ENCODE peak calls at places on chromosomes 1 and 21, in ten cellular contexts. D, S, E, O, U, Z, A, B, Q and J are unnamed samples.

GRCh38 chr1:90413519-90413918 is 303.6 kb downstream of the BARHL2 start:
- DNase-seq in S (peak), O (no peak), U (no peak), Q (no peak), B (no peak), E (no peak), A (no peak), D (no peak), Z (no peak), J (no peak)

GRCh38 chr1:43438576-43439120 is 15.1 kb downstream of the HYI start:
- DNase-seq in S (no peak), A (peak), D (no peak), E (no peak), U (no peak), B (no peak), O (no peak), Q (peak), Z (no peak), J (no peak)

GRCh38 chr1:51907079-51907702 is 28.7 kb upstream of the NRDC start:
- DNase-seq in Z (no peak), S (no peak), O (no peak), U (no peak), Q (no peak), E (no peak), D (no peak), B (no peak), A (no peak), J (no peak)

GRCh38 chr1:28170036-28170596 is 6.4 kb downstream of the PTAFR start:
- DNase-seq in A (no peak), E (no peak), U (no peak), O (peak), Z (no peak), D (no peak), B (no peak), Q (no peak), S (no peak), J (no peak)

GRCh38 chr1:47797555-47797954 is 199.6 kb downstream of the TRABD2B start:
- DNase-seq in S (no peak), E (no peak), U (no peak), O (no peak), Z (no peak), A (no peak), D (no peak), Q (no peak), B (no peak), J (no peak)

GRCh38 chr1:1435094-1435903 is at the start of gene VWA1:
- DNase-seq in Q (peak), O (peak), D (no peak), U (peak), E (peak), Z (peak), S (peak), B (no peak), A (peak), J (peak)

GRCh38 chr1:192786617-192787016 is 22.2 kb upstream of the RGS2 start:
- DNase-seq in D (no peak), B (no peak), Q (no peak), O (peak), A (no peak), E (no peak), U (no peak), Z (no peak), S (no peak), J (no peak)

GRCh38 chr1:203112451-203112850 is 15.1 kb upstream of the ADORA1 start:
- DNase-seq in D (no peak), E (no peak), U (no peak), B (no peak), S (no peak), Q (no peak), A (no peak), Z (no peak), O (no peak), J (no peak)

GRCh38 chr21:39001341-39001740 is 181.9 kb downstream of the PSMG1 start:
- DNase-seq in B (no peak), A (no peak), O (no peak), S (no peak), D (no peak), Z (no peak), Q (no peak), E (no peak), U (no peak), J (no peak)

GRCh38 chr1:38559180-38559874 is 300.2 kb downstream of the RRAGC start:
- DNase-seq in O (peak), D (no peak), A (peak), U (peak), Q (no peak), S (peak), E (no peak), Z (peak), B (no peak), J (no peak)

GRCh38 chr1:13951793-13952751 is 252.1 kb downstream of the PRDM2 start:
- DNase-seq in Q (no peak), O (no peak), U (no peak), E (no peak), A (no peak), S (no peak), Z (no peak), B (no peak), D (no peak), J (no peak)

GRCh38 chr1:218284377-218284916 is 646 bp upstream of the RRP15 start:
- DNase-seq in O (peak), S (no peak), E (no peak), Z (peak), A (no peak), B (no peak), D (no peak), U (no peak), Q (no peak), J (no peak)

GRCh38 chr1:218281285-218281684 is 3.8 kb upstream of the RRP15 start:
- DNase-seq in Z (no peak), A (no peak), E (no peak), Q (no peak), U (no peak), O (no peak), D (no peak), S (no peak), B (no peak), J (no peak)

GRCh38 chr1:218284917-218285635 is at the start of gene RRP15:
- DNase-seq in S (peak), O (peak), U (peak), E (peak), B (peak), D (peak), A (peak), Z (peak), Q (peak), J (peak)
- TF ChIP-seq CTCF in S (no peak), O (no peak), U (no peak), E (peak), B (no peak), D (no peak), A (no peak), Z (no peak), Q (peak), J (no peak)

DNA sequence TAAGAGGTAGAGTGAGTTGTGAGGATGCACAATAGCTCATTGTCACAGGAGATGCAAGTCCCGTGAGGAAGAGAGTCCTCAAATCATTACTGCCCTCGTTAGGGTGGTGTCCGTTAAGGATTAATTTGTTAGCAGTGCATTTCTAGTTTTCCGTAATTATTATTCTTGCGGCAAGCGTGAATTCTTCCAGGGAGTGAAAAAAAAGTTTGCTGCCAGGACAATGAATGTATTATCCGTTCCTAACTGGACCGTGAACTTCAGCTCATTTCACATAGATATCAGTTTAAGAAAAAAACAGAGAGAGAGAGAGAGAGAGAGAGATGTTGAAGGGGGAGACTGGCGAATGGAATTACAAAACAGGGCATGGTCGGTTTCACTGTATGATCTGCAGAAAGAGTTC is 216.1 kb upstream of the NFIA start:
- DNase-seq in O (no peak), Z (no peak), E (no peak), S (no peak), A (no peak), Q (no peak), B (no peak), U (no peak), D (no peak), J (no peak)
- H3K4me3 ChIP-seq in O (no peak), Z (no peak), E (no peak), S (no peak), A (no peak), Q (no peak), B (no peak), U (no peak), D (no peak), J (no peak)

DNA sequence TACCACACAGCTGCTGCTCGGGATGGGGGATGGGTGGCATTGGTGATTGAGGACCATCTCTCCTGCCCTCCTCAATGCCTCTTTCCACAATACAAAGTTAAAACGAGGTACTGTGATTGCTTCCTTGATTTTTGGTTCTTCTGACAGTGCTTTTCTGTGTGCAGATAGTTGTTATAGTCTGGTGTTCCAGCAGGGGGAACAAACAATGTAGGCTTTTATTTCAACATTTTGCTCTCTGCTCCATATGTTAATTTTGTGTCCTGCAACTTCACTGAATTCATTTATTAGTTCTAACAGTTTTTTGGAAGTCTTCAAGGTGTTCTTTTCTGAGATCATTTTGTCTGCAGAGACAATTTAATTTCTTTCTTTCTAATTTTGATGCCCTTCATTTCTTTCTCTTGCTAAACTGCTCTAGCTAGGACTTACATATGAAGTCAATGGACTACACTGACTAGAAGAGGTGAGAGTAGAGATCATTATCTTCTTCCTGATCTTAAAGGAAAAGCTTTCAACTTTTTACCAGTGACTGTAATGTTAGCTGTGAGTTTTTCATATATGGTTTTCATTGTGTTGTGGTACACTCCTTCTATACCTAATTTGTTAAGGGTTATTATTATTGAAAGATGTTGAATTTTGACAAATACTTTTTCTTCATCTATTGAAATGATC is 45.4 kb downstream of the TNFSF18 start:
- DNase-seq in Z (no peak), D (no peak), A (no peak), E (no peak), S (no peak), O (no peak), B (no peak), Q (no peak), U (no peak), J (no peak)
- TF ChIP-seq CTCF in Z (no peak), D (no peak), A (no peak), E (no peak), S (no peak), O (peak), B (peak), Q (no peak), U (no peak), J (no peak)

DNA sequence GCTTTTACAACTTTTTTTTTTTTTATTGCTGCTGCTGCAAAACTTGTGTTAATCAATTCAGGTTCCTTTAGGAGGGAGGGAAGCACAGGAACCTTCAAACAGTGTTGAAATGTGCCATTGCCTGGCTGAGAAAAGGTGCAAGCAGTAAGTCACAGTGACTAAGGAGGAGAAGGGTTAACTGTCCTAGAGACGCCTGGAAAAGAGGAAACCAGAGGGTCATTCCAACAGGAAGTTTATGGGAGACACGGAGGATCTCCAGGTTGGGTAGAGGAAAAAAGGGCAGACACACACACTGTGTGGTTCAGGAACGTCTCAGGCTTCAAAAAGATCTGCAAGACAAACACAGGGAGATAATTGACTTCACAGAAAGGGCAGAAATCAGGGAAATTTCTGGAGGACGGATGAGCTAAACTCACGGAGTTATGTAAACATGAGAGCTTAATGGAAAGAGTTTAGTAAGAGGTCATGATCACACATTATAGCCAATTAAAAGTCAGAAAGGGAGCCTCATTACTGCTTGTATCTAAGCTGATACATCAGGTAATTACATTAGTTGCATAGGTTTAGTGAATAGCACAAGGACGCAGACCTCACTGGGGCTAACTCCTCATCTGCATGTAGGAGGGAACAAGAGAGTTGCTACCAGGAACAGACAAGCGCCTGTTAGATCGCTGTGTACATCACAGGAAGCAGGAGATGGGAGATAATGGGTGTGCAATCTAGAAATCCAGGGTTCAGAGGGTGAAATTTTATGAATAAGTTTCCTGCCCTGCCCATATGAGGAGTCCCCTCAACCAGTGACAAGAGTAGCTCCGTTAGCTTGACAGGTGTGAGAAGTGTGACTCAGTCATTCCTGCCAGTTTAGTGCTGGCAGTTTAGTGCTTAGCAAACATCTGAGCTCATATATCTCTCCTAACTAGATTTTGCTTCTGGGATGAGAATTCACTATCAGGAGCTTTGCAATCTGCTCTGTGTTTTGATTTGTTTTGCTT is 96.6 kb upstream of the TNR start:
- DNase-seq in Z (no peak), E (no peak), A (peak), O (peak), S (no peak), B (no peak), U (peak), Q (no peak), D (no peak), J (peak)
- H3K4me3 ChIP-seq in Z (no peak), E (no peak), A (no peak), O (no peak), S (no peak), B (no peak), U (no peak), Q (no peak), D (no peak), J (peak)

GRCh38 chr1:152162826-152163463 is 3.9 kb upstream of the RPTN start:
- DNase-seq in B (peak), O (peak), D (peak), Z (no peak), U (no peak), S (no peak), A (no peak), Q (no peak), E (no peak), J (no peak)
- TF ChIP-seq CTCF in B (peak), O (peak), D (no peak), Z (no peak), U (no peak), S (no peak), A (no peak), Q (no peak), E (no peak), J (no peak)

GRCh38 chr21:43342301-43342881 is 84.5 kb downstream of the SIK1 start:
- DNase-seq in A (no peak), Q (no peak), O (no peak), U (no peak), E (no peak), Z (no peak), D (no peak), S (no peak), B (no peak), J (no peak)

GRCh38 chr21:43343095-43343991 is 83.6 kb downstream of the SIK1 start:
- DNase-seq in U (no peak), O (peak), A (peak), E (peak), D (no peak), Q (no peak), B (no peak), S (peak), Z (no peak), J (peak)

GRCh38 chr21:43345046-43345745 is 81.7 kb downstream of the SIK1 start:
- DNase-seq in S (no peak), Z (no peak), O (no peak), E (no peak), Q (no peak), U (no peak), B (no peak), A (no peak), D (no peak), J (no peak)

GRCh38 chr21:43345746-43346409 is 81.1 kb downstream of the SIK1 start:
- DNase-seq in S (no peak), U (peak), Q (no peak), O (peak), B (peak), Z (no peak), D (no peak), E (no peak), A (no peak), J (no peak)

GRCh38 chr21:43343992-43344886 is 82.7 kb downstream of the SIK1 start:
- DNase-seq in A (no peak), Z (no peak), O (peak), D (no peak), B (no peak), S (peak), U (no peak), Q (no peak), E (peak), J (peak)
- H3K4me3 ChIP-seq in A (no peak), Z (no peak), O (no peak), D (no peak), B (no peak), S (no peak), U (no peak), Q (no peak), E (no peak), J (no peak)

DNA sequence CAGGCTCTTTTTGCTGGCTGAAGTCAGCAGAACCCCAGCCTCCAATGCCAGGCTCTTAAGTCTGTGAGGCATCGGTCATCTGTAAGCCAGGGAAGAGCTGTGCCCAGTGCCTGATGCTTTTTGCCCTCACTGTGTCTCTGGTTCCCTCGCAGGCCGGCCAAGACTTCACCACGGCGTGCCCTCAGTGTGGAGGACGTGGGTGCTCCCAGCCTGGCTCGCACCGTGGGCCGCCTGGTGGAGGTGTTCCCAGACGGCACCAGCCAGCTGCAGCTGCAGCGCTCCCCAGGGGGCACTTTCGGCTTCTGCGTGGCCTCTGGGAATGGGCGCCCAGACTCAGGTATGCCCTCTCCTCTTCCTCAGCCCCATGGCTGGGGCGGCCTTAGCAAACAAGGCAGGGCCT is 32.5 kb downstream of the KIAA1614 start:
- DNase-seq in A (no peak), Z (peak), Q (no peak), D (no peak), U (no peak), E (no peak), B (no peak), O (no peak), S (no peak), J (no peak)
- TF ChIP-seq CTCF in A (no peak), Z (no peak), Q (no peak), D (no peak), U (no peak), E (no peak), B (no peak), O (no peak), S (no peak), J (no peak)

GRCh38 chr1:217140041-217140901 is 417.0 kb upstream of the ESRRG start:
- DNase-seq in E (no peak), A (no peak), Z (peak), S (no peak), Q (no peak), B (no peak), O (no peak), U (no peak), D (no peak), J (no peak)
- H3K4me3 ChIP-seq in E (no peak), A (no peak), Z (peak), S (no peak), Q (no peak), B (no peak), O (no peak), U (no peak), D (no peak), J (no peak)

GRCh38 chr1:159421821-159422220 is 10.2 kb upstream of the OR10J4 start:
- DNase-seq in E (no peak), A (no peak), O (no peak), B (no peak), S (no peak), D (no peak), Z (peak), U (no peak), Q (no peak), J (no peak)
- TF ChIP-seq CTCF in E (no peak), A (no peak), O (peak), B (peak), S (no peak), D (no peak), Z (peak), U (peak), Q (no peak), J (peak)

GRCh38 chr1:29238601-29238964 is 2.3 kb downstream of the PTPRU start:
- DNase-seq in Z (peak), U (no peak), A (no peak), O (peak), E (no peak), Q (peak), B (no peak), D (no peak), S (no peak), J (no peak)
- H3K4me3 ChIP-seq in Z (peak), U (no peak), A (no peak), O (peak), E (peak), Q (peak), B (peak), D (peak), S (peak), J (peak)